ENCODE peak calls at places on chromosomes 5 and 9, in seven cellular contexts. X is A549, D is HCT116, U is K562, O is GM23338, W is SK-N-SH, Y is HepG2. Q is an unnamed sample.

GRCh38 chr5:82349651-82350050 is 71.5 kb upstream of the RPS23 start:
- DNase-seq in X (no peak), D (no peak), U (peak), O (peak), W (peak), Y (no peak), Q (no peak)

GRCh38 chr5:19143935-19144334 is 844.1 kb downstream of the CDH18 start:
- DNase-seq in X (no peak), D (no peak), U (no peak), O (no peak), W (no peak), Y (no peak), Q (no peak)

GRCh38 chr5:10453564-10453963 is 11.9 kb downstream of the ROPN1L start:
- DNase-seq in X (no peak), D (no peak), U (no peak), O (no peak), W (no peak), Y (no peak), Q (no peak)

GRCh38 chr5:115816226-115817042 is at the start of gene CDO1:
- DNase-seq in X (no peak), D (no peak), U (no peak), O (peak), W (peak), Y (no peak), Q (no peak)

GRCh38 chr9:82454509-82455190 is 466.1 kb downstream of the SPATA31D1 start:
- DNase-seq in X (no peak), D (no peak), U (no peak), O (no peak), W (no peak), Y (peak), Q (no peak)

GRCh38 chr5:112240011-112240410 is 179.1 kb downstream of the EPB41L4A start:
- DNase-seq in X (peak), D (no peak), U (peak), O (peak), W (no peak), Y (no peak), Q (no peak)

GRCh38 chr9:92715488-92716231 is 45.7 kb upstream of the IPPK start:
- DNase-seq in X (no peak), D (no peak), U (peak), O (no peak), W (no peak), Y (no peak), Q (no peak)

GRCh38 chr9:78030553-78031270 is 899 bp downstream of the GNAQ start:
- DNase-seq in X (no peak), D (no peak), U (peak), O (peak), W (peak), Y (no peak), Q (peak)

GRCh38 chr9:108363321-108363720 is 492.5 kb downstream of the ACTL7B start:
- DNase-seq in X (no peak), D (no peak), U (no peak), O (no peak), W (no peak), Y (no peak), Q (no peak)

GRCh38 chr9:129001504-129002325 is 26.4 kb downstream of the SH3GLB2 start:
- DNase-seq in X (no peak), D (no peak), U (no peak), O (no peak), W (no peak), Y (no peak), Q (no peak)

GRCh38 chr5:71904852-71905251 is 185.8 kb downstream of the CARTPT start:
- DNase-seq in X (no peak), D (no peak), U (no peak), O (no peak), W (no peak), Y (no peak), Q (no peak)

GRCh38 chr5:89988998-89989690 is 420.4 kb downstream of the CETN3 start:
- DNase-seq in X (no peak), D (no peak), U (no peak), O (no peak), W (no peak), Y (no peak), Q (no peak)

GRCh38 chr5:131379071-131379538 is 115.3 kb downstream of the CDC42SE2 start:
- DNase-seq in X (no peak), D (no peak), U (peak), O (no peak), W (no peak), Y (peak), Q (no peak)

GRCh38 chr9:123174887-123175518 is 93.4 kb downstream of the STRBP start:
- DNase-seq in X (no peak), D (no peak), U (no peak), O (peak), W (no peak), Y (no peak), Q (no peak)

GRCh38 chr5:124743534-124744169 is 2.8 kb downstream of the ZNF608 start:
- DNase-seq in X (no peak), D (no peak), U (no peak), O (no peak), W (no peak), Y (no peak), Q (no peak)

GRCh38 chr9:110427497-110428104 is 89.9 kb upstream of the TXNDC8 start:
- DNase-seq in X (peak), D (peak), U (peak), O (peak), W (peak), Y (peak), Q (no peak)

GRCh38 chr9:19788614-19789271 is at the start of gene SLC24A2:
- DNase-seq in X (no peak), D (no peak), U (no peak), O (peak), W (peak), Y (no peak), Q (no peak)

GRCh38 chr9:93894691-93895079 is 60.5 kb downstream of the BARX1 start:
- DNase-seq in X (no peak), D (no peak), U (no peak), O (no peak), W (peak), Y (no peak), Q (no peak)

GRCh38 chr5:78497573-78498533 is 137.4 kb downstream of the SCAMP1 start:
- DNase-seq in X (no peak), D (no peak), U (no peak), O (no peak), W (no peak), Y (no peak), Q (no peak)

DNA sequence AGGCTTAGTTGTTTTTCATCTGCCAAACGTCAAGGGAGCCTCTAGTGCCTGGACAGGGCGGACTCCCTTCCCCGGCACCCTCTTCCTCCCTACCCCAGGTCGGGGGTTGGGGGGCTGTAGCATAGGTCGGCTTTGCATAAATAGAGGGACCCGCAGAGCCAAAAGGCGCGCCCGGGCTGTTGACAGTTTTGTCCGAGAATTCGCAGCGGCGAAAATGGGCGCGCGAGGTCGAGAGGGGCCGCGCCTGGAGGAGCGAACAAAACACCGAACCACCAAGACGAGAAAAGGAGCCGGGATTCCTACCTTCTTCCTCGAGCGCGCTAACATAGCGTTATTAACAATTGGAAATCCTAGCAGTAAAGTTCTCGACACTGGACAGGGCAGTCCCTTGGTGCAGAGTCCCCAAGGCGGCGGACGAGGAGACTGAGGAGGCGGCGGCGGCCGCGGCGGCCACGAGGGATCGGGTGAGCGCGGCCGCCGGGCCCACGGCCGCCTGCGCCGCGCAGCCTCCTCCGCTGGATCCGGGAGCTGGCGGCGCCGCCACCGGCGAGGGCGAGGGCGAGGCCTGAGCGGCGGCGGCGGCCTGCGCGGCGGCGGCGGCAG is 1.8 kb downstream of the FOXD1 start:
- DNase-seq in X (no peak), D (no peak), U (peak), O (peak), W (no peak), Y (no peak), Q (no peak)
- H3K4me3 ChIP-seq in X (peak), D (peak), U (peak), O (peak), W (peak), Y (peak), Q (no peak)

GRCh38 chr5:83473344-83474169 is 2.0 kb downstream of the VCAN start:
- DNase-seq in X (peak), D (peak), U (peak), O (peak), W (peak), Y (no peak), Q (peak)

GRCh38 chr5:83474170-83474796 is 2.7 kb downstream of the VCAN start:
- DNase-seq in X (peak), D (peak), U (peak), O (peak), W (peak), Y (peak), Q (no peak)

GRCh38 chr5:83471405-83472212 is at the start of gene VCAN:
- DNase-seq in X (peak), D (peak), U (peak), O (peak), W (peak), Y (no peak), Q (no peak)

GRCh38 chr5:83472213-83472507 is 616 bp downstream of the VCAN start:
- DNase-seq in X (no peak), D (no peak), U (no peak), O (no peak), W (peak), Y (no peak), Q (no peak)

DNA sequence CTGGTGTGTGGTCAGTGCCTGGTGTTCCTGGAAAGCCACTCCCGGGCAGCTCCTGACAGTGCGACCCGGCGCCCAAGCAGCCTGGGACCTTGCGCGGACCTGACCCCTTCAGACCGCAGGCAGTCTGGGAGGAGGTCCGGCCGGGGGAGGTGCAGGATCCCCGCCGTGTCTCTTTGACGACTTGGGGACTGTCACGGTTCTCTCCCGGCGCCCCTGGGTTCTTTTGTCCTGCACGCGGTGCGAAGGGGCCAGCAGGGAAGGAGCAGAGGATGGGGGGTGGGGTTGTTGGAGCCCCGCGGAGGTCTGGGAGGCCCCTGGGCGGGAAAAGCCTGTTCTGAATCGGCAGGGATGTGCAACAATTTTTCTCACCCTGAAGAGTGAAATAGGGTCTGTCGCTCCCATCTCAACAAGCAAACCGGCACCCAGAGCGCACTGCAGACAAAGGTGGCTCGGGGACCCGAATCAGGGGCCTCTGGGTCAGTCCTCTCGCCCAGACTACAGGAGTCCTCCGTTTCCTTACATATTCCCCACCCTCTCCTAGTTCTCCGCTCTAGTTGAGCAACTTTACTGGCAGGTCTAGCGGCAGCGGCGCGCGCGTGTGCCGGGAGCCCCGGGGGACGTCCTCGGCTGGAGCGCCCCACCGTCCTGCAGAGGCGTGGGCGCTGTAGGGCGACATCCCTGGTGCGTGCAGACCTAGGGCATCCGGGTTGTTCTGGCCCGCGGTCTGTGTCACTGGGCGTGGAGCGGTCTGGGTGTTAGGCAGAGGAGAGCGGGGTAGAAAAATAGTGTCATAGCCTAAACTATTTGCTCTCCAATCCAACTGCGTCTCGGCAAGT is 1.2 kb downstream of the VCAN start:
- DNase-seq in X (peak), D (no peak), U (peak), O (peak), W (peak), Y (no peak), Q (no peak)
- TF ChIP-seq REST in X (no peak), D (no peak), U (no peak), O (no peak), W (no peak), Y (no peak), Q (no peak)

DNA sequence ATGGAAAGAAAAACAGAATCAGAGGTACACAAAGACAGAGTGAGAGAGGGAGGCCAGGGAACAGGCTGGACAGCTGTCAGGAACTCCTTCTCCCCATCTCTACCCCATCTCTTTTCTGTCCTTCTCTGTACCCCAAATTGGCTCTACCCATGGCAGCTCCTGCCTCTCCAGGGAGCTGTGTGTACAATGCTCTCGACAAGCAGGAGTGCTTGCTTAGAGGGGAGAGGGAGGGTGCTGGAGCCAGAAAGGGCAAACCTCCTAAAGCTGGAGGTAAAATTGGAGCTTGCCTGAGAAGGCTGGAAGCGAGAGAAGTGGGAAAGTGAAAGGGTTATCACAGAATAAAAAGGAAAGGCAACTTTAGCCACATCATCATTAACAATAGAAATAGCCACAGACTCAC is 6.4 kb downstream of the TPM2 start:
- DNase-seq in X (no peak), D (no peak), U (no peak), O (no peak), W (no peak), Y (no peak), Q (no peak)
- H3K4me3 ChIP-seq in X (no peak), D (no peak), U (no peak), O (no peak), W (no peak), Y (no peak), Q (no peak)

GRCh38 chr5:59496524-59497134 is 396.9 kb downstream of the PDE4D start:
- DNase-seq in X (no peak), D (no peak), U (peak), O (peak), W (no peak), Y (no peak), Q (no peak)
- TF ChIP-seq REST in X (no peak), D (no peak), U (no peak), O (no peak), W (no peak), Y (no peak), Q (no peak)

GRCh38 chr5:132822650-132823480 is 7.6 kb downstream of the SHROOM1 start:
- DNase-seq in X (no peak), D (no peak), U (no peak), O (peak), W (no peak), Y (no peak), Q (no peak)
- H3K4me3 ChIP-seq in X (no peak), D (no peak), U (no peak), O (peak), W (no peak), Y (no peak), Q (peak)

GRCh38 chr9:98144631-98145030 is 25.6 kb upstream of the TRIM14 start:
- DNase-seq in X (no peak), D (no peak), U (no peak), O (no peak), W (no peak), Y (no peak), Q (no peak)

GRCh38 chr9:98147582-98147981 is 28.6 kb upstream of the TRIM14 start:
- DNase-seq in X (no peak), D (no peak), U (no peak), O (no peak), W (no peak), Y (no peak), Q (no peak)

GRCh38 chr9:98148486-98148885 is 29.5 kb upstream of the TRIM14 start:
- DNase-seq in X (no peak), D (no peak), U (no peak), O (no peak), W (no peak), Y (no peak), Q (no peak)

GRCh38 chr9:98144076-98144475 is 25.1 kb upstream of the TRIM14 start:
- DNase-seq in X (no peak), D (no peak), U (no peak), O (no peak), W (no peak), Y (no peak), Q (no peak)

DNA sequence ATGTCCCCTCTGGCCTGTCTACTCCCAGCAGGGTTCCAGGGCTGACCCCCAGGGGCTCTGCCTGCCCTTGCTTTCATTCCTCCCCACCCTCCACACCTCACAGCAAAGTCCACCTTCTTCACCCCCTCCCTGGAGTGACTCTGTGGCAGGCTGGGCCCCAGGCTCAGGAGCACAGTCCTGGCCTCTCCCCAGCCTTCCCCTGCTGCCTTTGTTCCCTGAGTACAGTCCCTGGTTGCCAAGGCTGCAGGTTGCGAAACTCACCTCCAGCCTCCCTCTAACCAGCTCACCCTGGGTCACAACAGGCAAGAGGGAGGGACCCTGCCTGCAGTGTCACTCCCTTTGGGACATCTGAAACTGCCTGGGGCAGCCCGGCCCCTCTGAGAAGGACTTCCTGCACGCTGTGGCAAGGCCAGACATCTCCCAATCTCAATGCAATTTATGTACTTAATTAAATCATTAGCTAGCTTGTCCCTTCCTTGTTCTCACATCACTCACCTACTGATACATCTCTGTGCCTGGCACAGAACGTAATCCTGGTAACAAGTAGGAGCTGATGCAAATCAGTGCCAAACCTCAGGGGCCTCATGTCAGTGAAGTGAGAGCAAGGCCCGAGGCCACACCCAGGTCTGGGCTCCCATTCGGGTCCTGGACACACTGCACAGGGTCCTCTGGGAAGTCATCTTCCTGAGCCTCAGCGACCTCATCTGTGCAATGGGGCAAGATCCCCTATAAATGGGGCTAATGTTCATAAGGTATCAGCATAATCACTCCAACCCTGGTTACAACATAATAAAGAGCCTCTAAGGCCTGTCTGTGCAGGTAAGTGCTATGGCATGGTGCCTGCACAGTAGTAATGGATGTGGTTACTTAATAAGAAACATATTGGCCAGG is 27.3 kb upstream of the TRIM14 start:
- DNase-seq in X (peak), D (no peak), U (peak), O (no peak), W (peak), Y (peak), Q (peak)
- TF ChIP-seq REST in X (no peak), D (no peak), U (no peak), O (no peak), W (no peak), Y (no peak), Q (no peak)

GRCh38 chr9:97697837-97698236 is 697 bp upstream of the XPA start:
- DNase-seq in X (no peak), D (no peak), U (no peak), O (no peak), W (no peak), Y (no peak), Q (no peak)

GRCh38 chr9:97696823-97697601 is at the start of gene XPA:
- DNase-seq in X (peak), D (peak), U (peak), O (peak), W (peak), Y (peak), Q (peak)

GRCh38 chr9:97695390-97695789 is 1.8 kb downstream of the XPA start:
- DNase-seq in X (no peak), D (no peak), U (no peak), O (no peak), W (no peak), Y (no peak), Q (no peak)

GRCh38 chr9:97696025-97696822 is 916 bp downstream of the XPA start:
- DNase-seq in X (no peak), D (no peak), U (peak), O (no peak), W (no peak), Y (peak), Q (no peak)

DNA sequence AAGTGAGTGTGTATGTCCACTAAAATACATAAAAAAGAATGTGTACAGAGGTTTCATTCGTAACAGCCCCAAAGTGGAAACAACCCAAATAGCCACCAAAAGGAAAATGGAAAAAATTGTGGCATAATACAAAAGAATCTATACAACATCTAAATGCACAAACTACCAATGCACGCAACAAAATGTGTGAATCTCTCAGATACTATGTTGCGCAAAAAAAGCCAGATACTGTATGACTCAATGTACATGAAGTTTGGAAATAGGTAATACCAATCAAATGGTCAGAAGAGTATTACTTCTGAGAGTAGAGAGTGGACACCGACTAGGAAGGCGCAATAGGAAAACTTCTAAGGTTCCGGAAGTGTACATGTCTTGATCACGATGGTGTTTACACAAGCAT is 2.4 kb downstream of the XPA start:
- DNase-seq in X (no peak), D (no peak), U (peak), O (no peak), W (no peak), Y (no peak), Q (no peak)
- H3K4me3 ChIP-seq in X (no peak), D (no peak), U (peak), O (no peak), W (no peak), Y (no peak), Q (no peak)